ENCODE peak calls at places on chromosomes 6 and 20, in nine cellular contexts. One of them, this sample, is unnamed.
A peak's percentile ranks its signal among the peaks of the same experiment; 100 is the strongest.

GRCh38 chr6:144162977-144163376 is 12.7 kb downstream of the STX11 start:
- DNase-seq in nephron progenitor cell: no peak
- DNase-seq in AG04450: no peak
- DNase-seq in HCT116: no peak
- DNase-seq in cardiac fibroblast: no peak
- DNase-seq in AG10803: no peak
- DNase-seq in A549: no peak
- DNase-seq in H9: no peak
- DNase-seq in transverse colon: no peak
- DNase-seq in this sample: no peak

GRCh38 chr6:150600302-150601017 is 775 bp downstream of the PLEKHG1 start:
- DNase-seq in A549: peak; percentile 79
- DNase-seq in AG04450: no peak
- DNase-seq in H9: peak; percentile 83
- DNase-seq in HCT116: peak; percentile 72
- DNase-seq in AG10803: peak; percentile 44
- DNase-seq in nephron progenitor cell: peak; percentile 71
- DNase-seq in transverse colon: peak; percentile 83
- DNase-seq in cardiac fibroblast: peak; percentile 66
- DNase-seq in this sample: peak; percentile 74

GRCh38 chr6:23388239-23388803 is 737.7 kb upstream of the NRSN1 start:
- DNase-seq in AG10803: no peak
- DNase-seq in AG04450: no peak
- DNase-seq in nephron progenitor cell: no peak
- DNase-seq in H9: no peak
- DNase-seq in HCT116: no peak
- DNase-seq in A549: no peak
- DNase-seq in transverse colon: no peak
- DNase-seq in cardiac fibroblast: no peak
- DNase-seq in this sample: no peak

GRCh38 chr6:44956426-44956825 is 371.7 kb upstream of the RUNX2 start:
- DNase-seq in A549: no peak
- DNase-seq in AG10803: peak; percentile 48
- DNase-seq in transverse colon: no peak
- DNase-seq in nephron progenitor cell: no peak
- DNase-seq in H9: no peak
- DNase-seq in cardiac fibroblast: peak; percentile 18
- DNase-seq in HCT116: no peak
- DNase-seq in AG04450: no peak
- DNase-seq in this sample: no peak

GRCh38 chr6:106981901-106982300 is 7.4 kb upstream of the CD24 start:
- DNase-seq in AG04450: no peak
- DNase-seq in transverse colon: no peak
- DNase-seq in cardiac fibroblast: no peak
- DNase-seq in A549: no peak
- DNase-seq in AG10803: peak; percentile 75
- DNase-seq in nephron progenitor cell: no peak
- DNase-seq in H9: no peak
- DNase-seq in HCT116: no peak
- DNase-seq in this sample: peak; percentile 79

GRCh38 chr6:139173172-139173571 is 38.3 kb downstream of the HECA start:
- DNase-seq in cardiac fibroblast: no peak
- DNase-seq in H9: no peak
- DNase-seq in AG04450: no peak
- DNase-seq in A549: no peak
- DNase-seq in HCT116: no peak
- DNase-seq in nephron progenitor cell: no peak
- DNase-seq in AG10803: no peak
- DNase-seq in transverse colon: no peak
- DNase-seq in this sample: no peak

GRCh38 chr6:85703359-85703758 is 60.7 kb upstream of the SYNCRIP start:
- DNase-seq in HCT116: no peak
- DNase-seq in AG04450: no peak
- DNase-seq in H9: no peak
- DNase-seq in AG10803: no peak
- DNase-seq in nephron progenitor cell: no peak
- DNase-seq in transverse colon: no peak
- DNase-seq in A549: no peak
- DNase-seq in cardiac fibroblast: no peak
- DNase-seq in this sample: peak; percentile 10

GRCh38 chr6:8215631-8216030 is 113.3 kb upstream of the EEF1E1 start:
- DNase-seq in nephron progenitor cell: no peak
- DNase-seq in A549: no peak
- DNase-seq in AG10803: peak; percentile 9
- DNase-seq in HCT116: no peak
- DNase-seq in H9: no peak
- DNase-seq in cardiac fibroblast: peak; percentile 8
- DNase-seq in transverse colon: no peak
- DNase-seq in AG04450: no peak
- DNase-seq in this sample: peak; percentile 84

GRCh38 chr6:148415511-148416286 is 73.1 kb downstream of the SASH1 start:
- DNase-seq in H9: no peak
- DNase-seq in AG04450: no peak
- DNase-seq in A549: no peak
- DNase-seq in AG10803: no peak
- DNase-seq in nephron progenitor cell: no peak
- DNase-seq in HCT116: no peak
- DNase-seq in cardiac fibroblast: no peak
- DNase-seq in transverse colon: no peak
- DNase-seq in this sample: no peak

GRCh38 chr6:128508588-128509296 is 11.7 kb downstream of the PTPRK start:
- DNase-seq in A549: peak; percentile 67
- DNase-seq in cardiac fibroblast: peak; percentile 84
- DNase-seq in AG10803: peak; percentile 78
- DNase-seq in HCT116: peak; percentile 61
- DNase-seq in nephron progenitor cell: no peak
- DNase-seq in AG04450: no peak
- DNase-seq in H9: no peak
- DNase-seq in transverse colon: no peak
- DNase-seq in this sample: peak; percentile 95

GRCh38 chr6:138485005-138485545 is 14.2 kb downstream of the NHSL1 start:
- DNase-seq in transverse colon: no peak
- DNase-seq in HCT116: no peak
- DNase-seq in cardiac fibroblast: peak; percentile 33
- DNase-seq in AG04450: no peak
- DNase-seq in H9: no peak
- DNase-seq in AG10803: peak; percentile 9
- DNase-seq in nephron progenitor cell: no peak
- DNase-seq in A549: no peak
- DNase-seq in this sample: peak; percentile 23

GRCh38 chr6:1593958-1594314 is 15.8 kb upstream of the FOXC1 start:
- DNase-seq in HCT116: no peak
- DNase-seq in transverse colon: no peak
- DNase-seq in cardiac fibroblast: no peak
- DNase-seq in A549: no peak
- DNase-seq in H9: no peak
- DNase-seq in AG10803: no peak
- DNase-seq in nephron progenitor cell: no peak
- DNase-seq in AG04450: no peak
- DNase-seq in this sample: no peak

GRCh38 chr6:64301307-64302236 is 666.0 kb downstream of the PHF3 start:
- DNase-seq in transverse colon: peak; percentile 34
- DNase-seq in H9: no peak
- DNase-seq in A549: no peak
- DNase-seq in HCT116: no peak
- DNase-seq in AG04450: no peak
- DNase-seq in AG10803: no peak
- DNase-seq in cardiac fibroblast: no peak
- DNase-seq in nephron progenitor cell: no peak
- DNase-seq in this sample: no peak

GRCh38 chr6:367891-368630 is 23.5 kb upstream of the IRF4 start:
- DNase-seq in AG10803: no peak
- DNase-seq in A549: no peak
- DNase-seq in cardiac fibroblast: no peak
- DNase-seq in AG04450: no peak
- DNase-seq in HCT116: no peak
- DNase-seq in nephron progenitor cell: no peak
- DNase-seq in transverse colon: no peak
- DNase-seq in H9: no peak
- DNase-seq in this sample: no peak

GRCh38 chr6:21935561-21936028 is 342.0 kb downstream of the SOX4 start:
- DNase-seq in AG10803: peak; percentile 76
- DNase-seq in AG04450: no peak
- DNase-seq in nephron progenitor cell: peak; percentile 10
- DNase-seq in HCT116: peak; percentile 27
- DNase-seq in A549: no peak
- DNase-seq in transverse colon: peak; percentile 32
- DNase-seq in cardiac fibroblast: peak; percentile 63
- DNase-seq in H9: peak; percentile 64
- DNase-seq in this sample: peak; percentile 49

GRCh38 chr6:35165630-35166071 is 24.5 kb upstream of the TCP11 start:
- DNase-seq in H9: no peak
- DNase-seq in HCT116: no peak
- DNase-seq in transverse colon: peak; percentile 26
- DNase-seq in nephron progenitor cell: no peak
- DNase-seq in AG04450: no peak
- DNase-seq in A549: no peak
- DNase-seq in cardiac fibroblast: no peak
- DNase-seq in AG10803: no peak
- DNase-seq in this sample: peak; percentile 64

GRCh38 chr20:25065625-25066338 is 7.8 kb upstream of the ACSS1 start:
- DNase-seq in AG10803: peak; percentile 61
- DNase-seq in cardiac fibroblast: peak; percentile 71
- DNase-seq in A549: peak; percentile 76
- DNase-seq in H9: no peak
- DNase-seq in transverse colon: peak; percentile 72
- DNase-seq in HCT116: peak; percentile 31
- DNase-seq in AG04450: no peak
- DNase-seq in nephron progenitor cell: peak; percentile 41
- DNase-seq in this sample: peak; percentile 80

GRCh38 chr20:22402990-22403859 is 181.1 kb downstream of the FOXA2 start:
- DNase-seq in H9: no peak
- DNase-seq in nephron progenitor cell: peak; percentile 20
- DNase-seq in A549: no peak
- DNase-seq in transverse colon: no peak
- DNase-seq in HCT116: no peak
- DNase-seq in AG10803: no peak
- DNase-seq in cardiac fibroblast: peak; percentile 25
- DNase-seq in AG04450: no peak
- DNase-seq in this sample: no peak

DNA sequence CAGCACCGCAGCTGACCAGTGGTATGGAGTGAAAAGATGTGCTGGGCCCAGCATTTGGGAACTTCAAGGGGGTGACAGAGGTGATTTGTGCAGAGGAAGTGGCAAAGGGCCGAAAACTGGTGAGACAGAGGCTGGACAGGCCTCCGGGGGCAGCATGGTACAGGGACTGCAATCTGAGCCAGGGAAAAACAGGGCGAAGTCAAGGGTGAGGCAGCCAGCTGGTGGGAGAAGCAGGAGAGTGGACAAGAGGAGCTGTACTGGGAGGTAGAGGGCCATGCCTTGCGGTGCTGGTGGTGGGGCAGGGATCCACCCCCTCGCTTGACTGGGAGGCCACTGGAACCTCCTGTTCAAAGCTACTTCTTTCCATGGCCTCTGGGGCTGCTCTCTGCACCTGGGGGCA is 7.3 kb upstream of the GFRA4 start:
- DNase-seq in transverse colon: no peak
- DNase-seq in nephron progenitor cell: peak; percentile 43
- DNase-seq in H9: peak; percentile 60
- DNase-seq in AG04450: no peak
- DNase-seq in cardiac fibroblast: no peak
- DNase-seq in AG10803: no peak
- DNase-seq in A549: no peak
- DNase-seq in HCT116: no peak
- DNase-seq in this sample: peak; percentile 77
- TF ChIP-seq CTCF in transverse colon: no peak
- TF ChIP-seq CTCF in nephron progenitor cell: peak; percentile 23
- TF ChIP-seq CTCF in H9: peak; percentile 51
- TF ChIP-seq CTCF in AG04450: peak; percentile 38
- TF ChIP-seq CTCF in cardiac fibroblast: no peak
- TF ChIP-seq CTCF in AG10803: no peak
- TF ChIP-seq CTCF in A549: no peak
- TF ChIP-seq CTCF in HCT116: peak; percentile 18
- TF ChIP-seq CTCF in this sample: peak; percentile 9

DNA sequence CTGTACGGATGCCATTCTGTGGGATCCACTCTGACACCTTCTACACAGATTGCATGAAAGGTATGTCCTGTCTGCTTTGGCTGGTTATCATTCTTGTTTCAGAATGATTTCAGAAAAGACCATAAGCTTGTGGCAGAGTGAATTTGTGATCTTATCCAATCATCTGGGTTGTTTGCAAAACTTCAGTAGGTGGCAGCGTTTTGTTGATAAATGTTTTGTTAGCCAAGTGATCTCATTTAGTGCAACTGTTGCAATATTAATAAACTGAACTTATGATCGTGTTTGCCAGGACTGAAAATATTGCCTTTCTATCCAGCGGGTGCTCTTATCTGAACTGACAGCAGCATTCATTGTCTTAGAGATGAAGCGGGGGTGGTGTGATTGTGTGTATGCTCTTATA is 613.2 kb upstream of the NOX3 start:
- DNase-seq in A549: no peak
- DNase-seq in AG10803: no peak
- DNase-seq in AG04450: no peak
- DNase-seq in cardiac fibroblast: no peak
- DNase-seq in transverse colon: no peak
- DNase-seq in H9: no peak
- DNase-seq in HCT116: no peak
- DNase-seq in nephron progenitor cell: no peak
- DNase-seq in this sample: no peak
- TF ChIP-seq CTCF in A549: no peak
- TF ChIP-seq CTCF in AG10803: no peak
- TF ChIP-seq CTCF in AG04450: no peak
- TF ChIP-seq CTCF in cardiac fibroblast: no peak
- TF ChIP-seq CTCF in transverse colon: no peak
- TF ChIP-seq CTCF in H9: peak; percentile 17
- TF ChIP-seq CTCF in HCT116: no peak
- TF ChIP-seq CTCF in nephron progenitor cell: no peak
- TF ChIP-seq CTCF in this sample: no peak

GRCh38 chr20:62784497-62784896 is 11.8 kb upstream of the MRGBP start:
- DNase-seq in transverse colon: no peak
- DNase-seq in cardiac fibroblast: no peak
- DNase-seq in AG10803: no peak
- DNase-seq in nephron progenitor cell: no peak
- DNase-seq in HCT116: no peak
- DNase-seq in A549: no peak
- DNase-seq in H9: no peak
- DNase-seq in AG04450: no peak
- DNase-seq in this sample: no peak
- TF ChIP-seq CTCF in transverse colon: no peak
- TF ChIP-seq CTCF in cardiac fibroblast: no peak
- TF ChIP-seq CTCF in AG10803: no peak
- TF ChIP-seq CTCF in nephron progenitor cell: no peak
- TF ChIP-seq CTCF in HCT116: no peak
- TF ChIP-seq CTCF in A549: no peak
- TF ChIP-seq CTCF in H9: no peak
- TF ChIP-seq CTCF in AG04450: no peak
- TF ChIP-seq CTCF in this sample: no peak

DNA sequence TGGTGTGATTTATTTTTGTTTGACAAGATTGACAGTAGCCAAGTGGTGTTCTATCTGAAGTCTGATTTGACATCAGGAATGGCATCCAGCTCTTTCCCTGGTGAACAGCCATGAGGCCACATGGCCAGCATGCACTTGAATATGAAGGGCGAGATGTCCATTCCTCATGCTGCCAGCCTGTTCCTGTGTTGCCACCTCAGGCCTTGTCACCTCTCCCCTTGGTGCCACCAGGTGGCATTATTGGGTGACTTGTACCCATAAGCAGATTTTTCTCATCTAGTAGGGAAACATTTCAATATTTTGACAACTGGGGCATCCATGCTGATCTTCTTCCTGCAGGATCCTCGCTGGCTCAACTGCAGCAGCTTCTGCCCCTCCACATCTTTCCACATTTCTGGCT is 199.1 kb downstream of the ERMARD start:
- DNase-seq in cardiac fibroblast: peak; percentile 19
- DNase-seq in HCT116: peak; percentile 32
- DNase-seq in AG04450: no peak
- DNase-seq in AG10803: peak; percentile 15
- DNase-seq in transverse colon: no peak
- DNase-seq in nephron progenitor cell: no peak
- DNase-seq in A549: no peak
- DNase-seq in H9: no peak
- DNase-seq in this sample: no peak
- TF ChIP-seq CTCF in cardiac fibroblast: no peak
- TF ChIP-seq CTCF in HCT116: peak; percentile 51
- TF ChIP-seq CTCF in AG04450: no peak
- TF ChIP-seq CTCF in AG10803: peak; percentile 42
- TF ChIP-seq CTCF in transverse colon: peak; percentile 16
- TF ChIP-seq CTCF in nephron progenitor cell: no peak
- TF ChIP-seq CTCF in A549: no peak
- TF ChIP-seq CTCF in H9: peak; percentile 42
- TF ChIP-seq CTCF in this sample: no peak

This sample was measured in foreskin fibroblast.